ENCODE peak calls at places on chromosomes 1 and 21, in ten cellular contexts. P is A172; C is H4; H is IMR-90; Y is naive thymus-derived CD4-positive, alpha-beta T cell; D is NCI-H460; B is left ventricle myocardium superior; K is putamen; F is ELR; N is RCC 7860. J is an unnamed sample.

GRCh38 chr1:110668523-110668922 is 6.2 kb downstream of the KCNA3 start:
- DNase-seq in P (no peak), C (no peak), H (no peak), Y (no peak), D (no peak), B (no peak), K (no peak), F (no peak), N (no peak), J (no peak)

GRCh38 chr1:54653036-54653435 is 11.4 kb downstream of the MROH7 start:
- DNase-seq in P (no peak), C (no peak), H (peak), Y (no peak), D (no peak), B (no peak), K (no peak), F (peak), N (no peak), J (no peak)

GRCh38 chr1:1599030-1599916 is 662 bp downstream of the FNDC10 start:
- DNase-seq in P (no peak), C (no peak), H (peak), Y (peak), D (no peak), B (peak), K (no peak), F (no peak), N (no peak), J (no peak)

GRCh38 chr1:52055066-52055853 is at the start of gene TXNDC12:
- DNase-seq in P (peak), C (peak), H (peak), Y (peak), D (peak), B (peak), K (peak), F (peak), N (peak), J (peak)

GRCh38 chr1:167983797-167984196 is 46.9 kb upstream of the MPC2 start:
- DNase-seq in P (no peak), C (no peak), H (no peak), Y (no peak), D (no peak), B (no peak), K (no peak), F (no peak), N (no peak), J (no peak)

GRCh38 chr1:228376262-228376628 is 30.4 kb downstream of the TRIM11 start:
- DNase-seq in P (no peak), C (no peak), H (no peak), Y (no peak), D (no peak), B (no peak), K (no peak), F (no peak), N (no peak), J (no peak)

GRCh38 chr1:36486436-36487335 is 4.0 kb upstream of the CSF3R start:
- DNase-seq in P (no peak), C (no peak), H (no peak), Y (no peak), D (peak), B (peak), K (peak), F (no peak), N (no peak), J (peak)

GRCh38 chr1:226637147-226637935 is 88.8 kb downstream of the STUM start:
- DNase-seq in P (no peak), C (no peak), H (no peak), Y (no peak), D (peak), B (peak), K (no peak), F (peak), N (no peak), J (no peak)

GRCh38 chr1:183374825-183375224 is 43.4 kb downstream of the NMNAT2 start:
- DNase-seq in P (no peak), C (no peak), H (no peak), Y (no peak), D (no peak), B (no peak), K (no peak), F (no peak), N (no peak), J (peak)

GRCh38 chr1:37932759-37933158 is 14.1 kb downstream of the INPP5B start:
- DNase-seq in P (peak), C (no peak), H (peak), Y (no peak), D (no peak), B (no peak), K (no peak), F (peak), N (peak), J (peak)

GRCh38 chr21:27464643-27465042 is 497.8 kb upstream of the ADAMTS5 start:
- DNase-seq in P (peak), C (no peak), H (no peak), Y (no peak), D (no peak), B (no peak), K (no peak), F (peak), N (no peak), J (no peak)

GRCh38 chr1:177082855-177083741 is 81.4 kb downstream of the ASTN1 start:
- DNase-seq in P (no peak), C (no peak), H (peak), Y (no peak), D (no peak), B (no peak), K (no peak), F (peak), N (no peak), J (no peak)

GRCh38 chr1:10835423-10836421 is 39.3 kb upstream of the CASZ1 start:
- DNase-seq in P (no peak), C (no peak), H (peak), Y (no peak), D (peak), B (peak), K (no peak), F (peak), N (no peak), J (peak)

GRCh38 chr21:45499970-45500575 is 42.2 kb downstream of the SLC19A1 start:
- DNase-seq in P (no peak), C (no peak), H (no peak), Y (no peak), D (no peak), B (peak), K (no peak), F (no peak), N (no peak), J (no peak)

J was measured in trophoblast cell.